ENCODE peak calls at places on chromosomes 3 and 15, in four cellular contexts. P is GM06990, I is esophagus muscularis mucosa, D is epithelial cell of proximal tubule. S is an unnamed sample.

GRCh38 chr3:133097214-133097613 is 59.0 kb downstream of the TMEM108 start:
- DNase-seq in P (no peak), D (no peak), I (no peak), S (no peak)

GRCh38 chr15:48447657-48448056 is 116.4 kb downstream of the DUT start:
- DNase-seq in D (no peak), I (no peak), P (no peak), S (no peak)

GRCh38 chr3:69435274-69436262 is 49.7 kb upstream of the FRMD4B start:
- DNase-seq in D (no peak), I (no peak), P (peak), S (no peak)

GRCh38 chr15:62545392-62546227 is 380.5 kb upstream of the C2CD4B start:
- DNase-seq in P (no peak), I (no peak), D (peak), S (peak)

GRCh38 chr15:39774688-39775267 is 7.9 kb downstream of the FSIP1 start:
- DNase-seq in D (no peak), I (no peak), P (no peak), S (no peak)

GRCh38 chr3:53593611-53594010 is 99.2 kb downstream of the CACNA1D start:
- DNase-seq in D (no peak), I (peak), P (no peak), S (no peak)

GRCh38 chr15:56128081-56128480 is 115.6 kb downstream of the RFX7 start:
- DNase-seq in I (no peak), P (no peak), D (no peak), S (no peak)

GRCh38 chr3:102161362-102162006 is 273.3 kb upstream of the ZPLD1 start:
- DNase-seq in I (no peak), P (no peak), D (no peak), S (no peak)

GRCh38 chr15:90883971-90884718 is at the start of gene FES:
- DNase-seq in P (peak), D (no peak), I (no peak), S (peak)

GRCh38 chr15:49620174-49620573 is 444 bp downstream of the FAM227B start:
- DNase-seq in D (peak), P (no peak), I (no peak), S (no peak)

GRCh38 chr15:78072080-78072892 is 5.2 kb downstream of the TBC1D2B start:
- DNase-seq in I (no peak), P (no peak), D (no peak), S (no peak)

GRCh38 chr3:145898487-145898886 is 262.5 kb downstream of the PLOD2 start:
- DNase-seq in I (no peak), P (no peak), D (no peak), S (no peak)

GRCh38 chr3:154247806-154248480 is 76.3 kb downstream of the DHX36 start:
- DNase-seq in P (no peak), I (no peak), D (no peak), S (no peak)

GRCh38 chr3:123749716-123750115 is 134.4 kb downstream of the MYLK start:
- DNase-seq in D (peak), P (no peak), I (peak), S (no peak)

GRCh38 chr15:80343610-80344009 is 60.6 kb upstream of the ARNT2 start:
- DNase-seq in P (no peak), D (no peak), I (no peak), S (peak)

DNA sequence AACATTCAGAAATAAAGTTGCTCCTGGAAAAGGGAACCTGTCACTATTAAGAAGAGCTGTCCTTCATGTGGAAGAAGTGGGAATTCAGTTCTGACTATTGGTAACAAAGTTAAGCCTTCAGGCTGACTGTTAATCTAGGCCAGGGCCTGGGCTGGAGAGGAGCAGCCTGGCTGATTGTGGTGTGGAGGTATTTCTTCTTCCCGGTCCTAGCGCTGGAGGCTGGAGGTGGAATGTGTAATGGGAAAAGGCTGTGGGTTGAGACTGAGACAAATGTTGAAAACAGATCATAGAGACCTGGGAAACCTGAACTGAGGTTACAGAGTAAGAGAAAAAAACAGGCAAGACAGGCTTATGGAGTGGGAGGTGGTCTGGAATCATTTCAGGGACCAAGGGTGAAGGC is 23.8 kb upstream of the SH3BP5 start:
- DNase-seq in P (no peak), I (no peak), D (no peak), S (no peak)
- H3K4me3 ChIP-seq in P (no peak), I (no peak), D (no peak), S (no peak)

DNA sequence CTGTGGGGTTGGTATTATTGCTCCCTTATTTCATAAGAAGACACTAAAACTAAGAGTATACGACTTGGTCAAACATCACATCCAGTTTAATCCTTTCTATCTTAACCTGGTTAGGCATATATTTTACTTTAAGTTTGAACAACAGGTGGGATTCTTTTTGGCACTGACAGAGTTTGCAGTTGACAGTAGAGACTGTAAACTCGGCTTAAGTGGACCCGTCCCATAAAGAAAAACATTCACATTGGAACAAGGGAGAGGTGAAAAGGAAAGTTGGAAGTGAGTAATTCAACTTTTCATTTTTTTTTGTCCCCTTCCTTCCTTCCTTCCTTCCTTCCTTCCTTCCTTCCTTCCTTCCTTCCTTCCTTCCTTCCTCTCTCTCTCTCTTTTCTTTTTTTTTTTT is 355.4 kb downstream of the LPP start:
- DNase-seq in I (no peak), D (no peak), P (no peak), S (no peak)
- H3K4me3 ChIP-seq in I (no peak), D (no peak), P (no peak), S (no peak)

DNA sequence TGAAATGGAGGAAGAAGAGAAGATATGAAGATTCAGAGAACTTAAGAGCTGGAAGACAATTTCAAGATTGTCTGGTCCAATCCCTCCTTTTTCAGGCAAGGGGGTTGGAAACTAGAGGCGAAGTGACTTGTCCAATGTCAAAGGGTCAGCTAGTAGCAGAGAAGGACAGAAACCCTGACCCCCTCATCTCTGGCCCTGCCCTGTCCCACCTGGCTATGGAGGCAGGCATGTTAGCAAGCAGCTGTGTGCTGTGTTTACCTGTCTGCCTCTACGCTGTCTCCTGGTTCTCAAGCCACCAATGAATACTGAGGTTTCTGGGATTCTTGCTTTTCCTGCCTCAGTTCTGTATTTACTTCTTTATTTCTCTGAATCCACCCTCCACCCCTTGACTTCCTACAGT is 342 bp downstream of the TGM5 start:
- DNase-seq in I (no peak), P (no peak), D (no peak), S (no peak)
- H3K4me3 ChIP-seq in I (no peak), P (no peak), D (no peak), S (no peak)

DNA sequence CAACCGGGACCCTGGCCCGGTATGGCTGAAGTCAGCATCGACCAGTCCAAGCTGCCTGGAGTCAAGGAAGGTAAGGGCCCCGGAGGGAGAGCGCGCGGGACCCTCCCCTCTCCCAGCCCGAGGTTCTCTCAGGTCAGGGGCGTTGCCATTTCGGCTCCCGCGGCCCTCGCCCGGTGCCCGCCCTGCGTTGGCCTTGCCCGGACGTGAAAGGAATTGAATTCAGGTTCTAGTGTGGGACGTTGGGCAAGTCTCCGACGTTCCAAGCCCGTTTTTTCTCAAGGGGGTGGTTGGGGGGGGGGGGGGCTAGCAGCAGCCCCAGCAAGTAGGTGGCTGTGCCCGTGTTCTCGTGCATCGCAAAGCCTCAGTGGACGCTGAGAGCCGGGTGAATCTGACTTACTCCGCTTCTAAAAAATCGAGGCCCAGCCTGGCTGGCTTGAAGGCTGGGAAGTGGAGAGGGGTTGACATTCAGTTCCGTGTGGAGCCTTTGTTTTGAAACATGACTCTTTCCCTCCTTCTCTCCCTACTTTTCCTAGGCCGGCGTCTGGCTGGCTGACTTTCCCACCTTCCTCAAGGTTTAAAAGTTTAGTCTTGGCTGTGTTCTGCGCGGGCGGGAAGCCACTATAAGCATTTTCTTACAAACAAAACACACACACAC is 545 bp downstream of the UTS2B start:
- DNase-seq in P (peak), I (no peak), D (no peak), S (peak)
- H3K4me3 ChIP-seq in P (peak), I (peak), D (peak), S (peak)

DNA sequence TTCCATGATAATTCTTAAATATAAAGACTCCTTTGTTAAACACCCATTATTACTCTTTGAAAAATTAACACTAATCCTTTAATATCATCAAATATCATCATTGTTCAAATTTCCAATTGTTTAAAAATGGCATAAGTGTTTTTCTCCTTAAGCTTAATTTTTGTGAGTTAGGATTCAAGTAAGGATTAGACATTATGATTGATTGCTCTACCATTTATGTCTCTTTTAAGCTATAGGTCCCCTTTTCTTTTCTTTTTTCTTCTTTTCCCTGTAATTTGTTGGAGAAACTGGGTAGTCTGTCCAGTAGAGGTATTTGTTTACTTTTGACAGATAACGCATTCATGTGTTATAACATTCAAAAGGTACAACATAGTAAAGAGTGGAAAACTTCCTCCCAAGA is 9.1 kb downstream of the ABHD2 start:
- DNase-seq in I (no peak), P (no peak), D (no peak), S (no peak)
- H3K4me3 ChIP-seq in I (no peak), P (no peak), D (no peak), S (no peak)

GRCh38 chr3:12719984-12720656 is 38.9 kb downstream of the TMEM40 start:
- DNase-seq in D (peak), I (peak), P (peak), S (peak)
- H3K4me3 ChIP-seq in D (peak), I (peak), P (no peak), S (peak)

GRCh38 chr3:128237348-128238099 is 84.2 kb downstream of the EEFSEC start:
- DNase-seq in D (no peak), P (no peak), I (no peak), S (no peak)

GRCh38 chr3:128236667-128237066 is 83.4 kb downstream of the EEFSEC start:
- DNase-seq in P (no peak), D (no peak), I (no peak), S (no peak)

GRCh38 chr3:128232421-128233180 is 79.3 kb downstream of the EEFSEC start:
- DNase-seq in P (no peak), D (no peak), I (no peak), S (no peak)

GRCh38 chr3:128238100-128238459 is 84.8 kb downstream of the EEFSEC start:
- DNase-seq in D (no peak), I (no peak), P (no peak), S (no peak)

DNA sequence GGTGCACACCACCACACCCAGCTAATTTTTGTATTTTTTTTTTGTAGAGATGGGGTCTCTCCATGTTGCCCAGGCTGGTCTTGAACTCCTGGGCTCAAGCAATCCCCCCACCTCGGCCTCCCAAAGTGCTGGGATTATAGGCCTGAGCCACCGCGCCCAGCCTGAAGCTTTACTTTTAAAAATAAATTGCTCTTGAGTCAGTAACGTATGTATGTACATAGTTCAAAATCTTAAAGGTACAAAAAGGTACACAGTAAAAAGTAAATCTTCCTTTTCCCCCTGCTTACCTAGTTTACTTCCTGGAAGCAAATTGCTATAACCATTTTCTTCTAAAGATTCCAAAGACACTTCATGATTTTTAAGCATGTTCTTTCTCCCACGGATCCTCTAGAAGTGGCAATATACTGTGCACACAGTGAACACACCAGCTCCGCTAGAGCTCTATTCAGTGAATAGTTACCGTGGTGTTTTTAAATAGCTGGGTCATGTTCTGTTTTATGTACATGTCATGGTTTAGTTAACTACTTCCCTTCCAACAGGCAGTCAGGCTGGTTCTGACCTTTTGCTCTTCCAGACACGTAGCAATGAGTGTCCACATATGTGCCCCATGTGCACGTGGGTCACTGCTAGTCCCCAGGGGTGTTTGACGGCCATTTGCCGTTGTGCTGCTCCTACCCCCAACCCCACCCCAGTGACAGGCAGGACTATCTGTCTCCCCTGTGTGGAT is 82.1 kb downstream of the EEFSEC start:
- DNase-seq in D (no peak), I (no peak), P (no peak), S (no peak)
- H3K4me3 ChIP-seq in D (no peak), I (no peak), P (no peak), S (no peak)

GRCh38 chr3:150370129-150370602 is 37.9 kb upstream of the TSC22D2 start:
- DNase-seq in D (peak), I (peak), P (no peak), S (no peak)

GRCh38 chr3:150373234-150373633 is 34.9 kb upstream of the TSC22D2 start:
- DNase-seq in I (no peak), P (no peak), D (no peak), S (no peak)

GRCh38 chr3:150372320-150373118 is 35.6 kb upstream of the TSC22D2 start:
- DNase-seq in P (no peak), D (no peak), I (no peak), S (no peak)

GRCh38 chr3:150371741-150372254 is 36.3 kb upstream of the TSC22D2 start:
- DNase-seq in P (no peak), D (peak), I (no peak), S (peak)

GRCh38 chr3:150370982-150371381 is 37.1 kb upstream of the TSC22D2 start:
- DNase-seq in P (no peak), D (no peak), I (no peak), S (no peak)
- H3K4me3 ChIP-seq in P (no peak), D (peak), I (peak), S (no peak)

DNA sequence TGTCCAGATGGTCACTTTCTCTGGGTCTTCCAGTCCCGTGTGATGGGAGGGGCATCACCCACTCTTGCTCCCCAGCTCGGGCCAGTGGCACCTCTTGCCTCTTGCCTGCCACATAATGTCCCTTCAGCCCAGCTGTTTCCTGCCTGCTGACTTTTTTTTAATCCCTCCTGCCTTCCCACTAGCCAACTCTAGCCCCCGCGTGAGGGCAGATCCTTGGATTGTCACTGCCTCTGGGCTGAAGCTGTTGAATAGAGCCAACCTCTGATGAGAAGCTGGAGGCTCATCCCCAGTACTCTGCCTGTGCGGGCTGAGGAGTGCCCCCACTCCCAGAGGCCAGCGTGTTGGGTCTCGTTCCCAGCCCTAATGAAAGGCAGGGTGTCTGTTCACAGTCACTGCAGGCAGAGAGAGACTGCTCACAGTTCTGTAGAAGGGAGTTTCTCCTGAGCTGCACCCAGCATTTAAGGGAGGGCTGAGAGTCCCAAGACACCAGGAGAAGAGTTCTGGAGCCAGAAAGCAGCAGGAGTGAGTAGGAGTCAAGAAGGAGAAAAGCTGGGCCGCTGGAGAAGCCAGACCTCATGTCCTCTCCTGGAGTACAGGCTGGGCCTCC is 30.1 kb upstream of the TIMP4 start:
- DNase-seq in D (no peak), P (no peak), I (peak), S (no peak)
- H3K4me3 ChIP-seq in D (no peak), P (no peak), I (no peak), S (no peak)

GRCh38 chr15:26391556-26392229 is 381.2 kb downstream of the GABRB3 start:
- DNase-seq in D (no peak), I (no peak), P (no peak), S (no peak)

GRCh38 chr15:26392956-26393355 is 379.9 kb downstream of the GABRB3 start:
- DNase-seq in P (no peak), D (no peak), I (no peak), S (no peak)

DNA sequence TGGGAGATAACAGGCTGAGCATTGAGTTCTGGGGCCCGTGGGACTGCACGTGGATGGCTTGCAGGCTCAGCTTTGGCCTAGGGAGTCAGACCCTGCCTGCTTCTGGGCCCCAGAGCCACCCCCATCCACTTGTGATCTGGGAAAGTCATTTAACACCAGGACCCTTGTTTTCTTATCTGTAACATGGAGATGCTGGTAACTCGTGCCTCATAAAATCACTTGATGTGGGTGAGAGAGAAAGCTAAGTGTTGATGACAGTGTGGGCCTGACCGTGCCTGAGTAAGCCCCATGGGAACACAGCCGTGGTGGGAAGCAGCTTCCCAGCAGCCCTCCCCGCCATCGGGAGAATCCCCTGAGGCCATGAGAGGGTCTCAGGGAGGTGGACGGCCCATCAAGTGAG is 378.1 kb downstream of the GABRB3 start:
- DNase-seq in D (no peak), I (no peak), P (no peak), S (no peak)
- H3K4me3 ChIP-seq in D (no peak), I (no peak), P (no peak), S (no peak)